ENCODE peak calls at places on chromosome 11, in five cellular contexts. One of them, this sample, is unnamed.

GRCh38 chr11:19849107-19849789 is 136.6 kb downstream of the NAV2 start:
- DNase-seq in NCI-H1105 treated with DMSO at 0.1 percent for 48 hours: no peak
- DNase-seq in T-helper 2 cell: no peak
- DNase-seq in epithelial cell of esophagus: no peak
- DNase-seq in left ventricle myocardium inferior: peak; percentile 25
- DNase-seq in this sample: no peak

GRCh38 chr11:65651589-65652510 is 10.9 kb downstream of the RELA start:
- DNase-seq in NCI-H1105 treated with DMSO at 0.1 percent for 48 hours: no peak
- DNase-seq in T-helper 2 cell: no peak
- DNase-seq in epithelial cell of esophagus: peak; percentile 92
- DNase-seq in left ventricle myocardium inferior: peak; percentile 36
- DNase-seq in this sample: peak; percentile 85

GRCh38 chr11:57094206-57094940 is 87.4 kb upstream of the LRRC55 start:
- DNase-seq in NCI-H1105 treated with DMSO at 0.1 percent for 48 hours: no peak
- DNase-seq in T-helper 2 cell: no peak
- DNase-seq in epithelial cell of esophagus: peak; percentile 62
- DNase-seq in left ventricle myocardium inferior: no peak
- DNase-seq in this sample: peak; percentile 60

GRCh38 chr11:69644071-69644961 is 3.4 kb downstream of the CCND1 start:
- DNase-seq in NCI-H1105 treated with DMSO at 0.1 percent for 48 hours: peak; percentile 51
- DNase-seq in T-helper 2 cell: no peak
- DNase-seq in epithelial cell of esophagus: peak; percentile 30
- DNase-seq in left ventricle myocardium inferior: peak; percentile 82
- DNase-seq in this sample: no peak

GRCh38 chr11:79116600-79116999 is 324.2 kb downstream of the TENM4 start:
- DNase-seq in NCI-H1105 treated with DMSO at 0.1 percent for 48 hours: no peak
- DNase-seq in T-helper 2 cell: no peak
- DNase-seq in epithelial cell of esophagus: peak; percentile 70
- DNase-seq in left ventricle myocardium inferior: no peak
- DNase-seq in this sample: peak; percentile 73

GRCh38 chr11:44779736-44780520 is 53.2 kb downstream of the TSPAN18 start:
- DNase-seq in NCI-H1105 treated with DMSO at 0.1 percent for 48 hours: no peak
- DNase-seq in T-helper 2 cell: no peak
- DNase-seq in epithelial cell of esophagus: no peak
- DNase-seq in left ventricle myocardium inferior: no peak
- DNase-seq in this sample: no peak

GRCh38 chr11:112227002-112227401 is 774 bp downstream of the PTS start:
- DNase-seq in NCI-H1105 treated with DMSO at 0.1 percent for 48 hours: peak; percentile 5
- DNase-seq in T-helper 2 cell: no peak
- DNase-seq in epithelial cell of esophagus: peak; percentile 39
- DNase-seq in left ventricle myocardium inferior: no peak
- DNase-seq in this sample: no peak

GRCh38 chr11:75535039-75535563 is 9.4 kb upstream of the GDPD5 start:
- DNase-seq in NCI-H1105 treated with DMSO at 0.1 percent for 48 hours: no peak
- DNase-seq in T-helper 2 cell: no peak
- DNase-seq in epithelial cell of esophagus: no peak
- DNase-seq in left ventricle myocardium inferior: no peak
- DNase-seq in this sample: no peak

GRCh38 chr11:23236846-23237550 is 376.7 kb upstream of the CCDC179 start:
- DNase-seq in NCI-H1105 treated with DMSO at 0.1 percent for 48 hours: no peak
- DNase-seq in T-helper 2 cell: no peak
- DNase-seq in epithelial cell of esophagus: peak; percentile 77
- DNase-seq in left ventricle myocardium inferior: no peak
- DNase-seq in this sample: peak; percentile 35

GRCh38 chr11:27429740-27430451 is 42.7 kb downstream of the LGR4 start:
- DNase-seq in NCI-H1105 treated with DMSO at 0.1 percent for 48 hours: peak; percentile 84
- DNase-seq in T-helper 2 cell: no peak
- DNase-seq in epithelial cell of esophagus: peak; percentile 69
- DNase-seq in left ventricle myocardium inferior: no peak
- DNase-seq in this sample: peak; percentile 41

GRCh38 chr11:44133335-44133946 is 38.0 kb downstream of the EXT2 start:
- DNase-seq in NCI-H1105 treated with DMSO at 0.1 percent for 48 hours: peak; percentile 20
- DNase-seq in T-helper 2 cell: no peak
- DNase-seq in epithelial cell of esophagus: peak; percentile 42
- DNase-seq in left ventricle myocardium inferior: no peak
- DNase-seq in this sample: no peak

GRCh38 chr11:78080818-78081495 is 1.3 kb upstream of the NDUFC2 start:
- DNase-seq in NCI-H1105 treated with DMSO at 0.1 percent for 48 hours: no peak
- DNase-seq in T-helper 2 cell: no peak
- DNase-seq in epithelial cell of esophagus: no peak
- DNase-seq in left ventricle myocardium inferior: no peak
- DNase-seq in this sample: no peak

This sample was measured in trophoblast cell.